ENCODE peak calls at places on chromosomes 2 and 18, in five cellular contexts. H, W, O, P and V are unnamed samples.
A peak's percentile ranks its signal among the peaks of the same experiment; 100 is the strongest.

GRCh38 chr2:191637182-191638078 is 40.5 kb upstream of the NABP1 start:
- DNase-seq in H (no peak), W (peak; percentile 72), O (peak; percentile 95), P (no peak), V (no peak)

GRCh38 chr2:113851640-113852039 is 38.2 kb upstream of the ACTR3 start:
- DNase-seq in H (no peak), W (no peak), O (no peak), P (no peak), V (no peak)

GRCh38 chr18:26089247-26090129 is 925 bp downstream of the SS18 start:
- DNase-seq in H (no peak), W (peak; percentile 71), O (peak; percentile 6), P (peak; percentile 10), V (no peak)

GRCh38 chr2:15316370-15316814 is 244.7 kb downstream of the NBAS start:
- DNase-seq in H (no peak), W (no peak), O (no peak), P (no peak), V (no peak)

GRCh38 chr2:119116411-119117295 is 41.9 kb downstream of the C1QL2 start:
- DNase-seq in H (no peak), W (no peak), O (no peak), P (no peak), V (no peak)

GRCh38 chr2:234880551-234881211 is 71.1 kb upstream of the SH3BP4 start:
- DNase-seq in H (no peak), W (no peak), O (peak; percentile 99), P (no peak), V (no peak)

GRCh38 chr2:3774336-3774735 is 71.0 kb downstream of the DCDC2C start:
- DNase-seq in H (no peak), W (no peak), O (no peak), P (no peak), V (no peak)

GRCh38 chr2:191799526-191799925 is 47.4 kb downstream of the CAVIN2 start:
- DNase-seq in H (no peak), W (no peak), O (no peak), P (no peak), V (no peak)

GRCh38 chr2:202375611-202376408 is at the start of gene BMPR2:
- DNase-seq in H (no peak), W (peak; percentile 88), O (peak; percentile 83), P (peak; percentile 93), V (peak; percentile 85)

GRCh38 chr2:227325824-227326195 is 759 bp downstream of the MFF start:
- DNase-seq in H (no peak), W (peak; percentile 48), O (peak; percentile 21), P (peak; percentile 56), V (peak; percentile 50)

GRCh38 chr18:79570266-79571201 is 109.1 kb upstream of the CTDP1 start:
- DNase-seq in H (no peak), W (no peak), O (no peak), P (no peak), V (no peak)

GRCh38 chr2:239275871-239276812 is 124.7 kb downstream of the HDAC4 start:
- DNase-seq in H (no peak), W (peak; percentile 43), O (no peak), P (peak; percentile 90), V (no peak)

GRCh38 chr2:179543361-179543901 is 278.8 kb upstream of the SESTD1 start:
- DNase-seq in H (no peak), W (no peak), O (peak; percentile 100), P (no peak), V (no peak)

GRCh38 chr2:38416296-38417036 is 39.4 kb upstream of the ATL2 start:
- DNase-seq in H (no peak), W (no peak), O (no peak), P (no peak), V (no peak)

GRCh38 chr18:8658858-8659485 is 46.4 kb upstream of the MTCL1 start:
- DNase-seq in H (no peak), W (no peak), O (no peak), P (no peak), V (no peak)

GRCh38 chr18:8660316-8660715 is 45.0 kb upstream of the MTCL1 start:
- DNase-seq in H (no peak), W (no peak), O (no peak), P (no peak), V (no peak)

GRCh38 chr18:8659609-8660242 is 45.6 kb upstream of the MTCL1 start:
- DNase-seq in H (no peak), W (peak; percentile 53), O (no peak), P (no peak), V (no peak)

GRCh38 chr18:8662574-8663255 is 42.6 kb upstream of the MTCL1 start:
- DNase-seq in H (no peak), W (no peak), O (no peak), P (no peak), V (no peak)

GRCh38 chr18:8661754-8662573 is 43.4 kb upstream of the MTCL1 start:
- DNase-seq in H (no peak), W (peak; percentile 38), O (no peak), P (peak; percentile 60), V (peak; percentile 14)
- TF ChIP-seq FOXM1 in H (no peak), W (no peak), O (no peak), P (no peak), V (no peak)

GRCh38 chr2:96354492-96354891 is 18.9 kb downstream of the NCAPH start:
- DNase-seq in H (no peak), W (no peak), O (no peak), P (no peak), V (no peak)

GRCh38 chr2:96359866-96360265 is 24.3 kb downstream of the NCAPH start:
- DNase-seq in H (no peak), W (no peak), O (no peak), P (no peak), V (no peak)

GRCh38 chr2:96356889-96357288 is 21.3 kb downstream of the NCAPH start:
- DNase-seq in H (no peak), W (no peak), O (no peak), P (no peak), V (no peak)

GRCh38 chr2:96361751-96362150 is 26.2 kb downstream of the NCAPH start:
- DNase-seq in H (no peak), W (no peak), O (no peak), P (no peak), V (no peak)

GRCh38 chr2:96359310-96359709 is 23.7 kb downstream of the NCAPH start:
- DNase-seq in H (no peak), W (no peak), O (no peak), P (peak; percentile 39), V (no peak)
- TF ChIP-seq FOXM1 in H (no peak), W (no peak), O (no peak), P (no peak), V (no peak)

DNA sequence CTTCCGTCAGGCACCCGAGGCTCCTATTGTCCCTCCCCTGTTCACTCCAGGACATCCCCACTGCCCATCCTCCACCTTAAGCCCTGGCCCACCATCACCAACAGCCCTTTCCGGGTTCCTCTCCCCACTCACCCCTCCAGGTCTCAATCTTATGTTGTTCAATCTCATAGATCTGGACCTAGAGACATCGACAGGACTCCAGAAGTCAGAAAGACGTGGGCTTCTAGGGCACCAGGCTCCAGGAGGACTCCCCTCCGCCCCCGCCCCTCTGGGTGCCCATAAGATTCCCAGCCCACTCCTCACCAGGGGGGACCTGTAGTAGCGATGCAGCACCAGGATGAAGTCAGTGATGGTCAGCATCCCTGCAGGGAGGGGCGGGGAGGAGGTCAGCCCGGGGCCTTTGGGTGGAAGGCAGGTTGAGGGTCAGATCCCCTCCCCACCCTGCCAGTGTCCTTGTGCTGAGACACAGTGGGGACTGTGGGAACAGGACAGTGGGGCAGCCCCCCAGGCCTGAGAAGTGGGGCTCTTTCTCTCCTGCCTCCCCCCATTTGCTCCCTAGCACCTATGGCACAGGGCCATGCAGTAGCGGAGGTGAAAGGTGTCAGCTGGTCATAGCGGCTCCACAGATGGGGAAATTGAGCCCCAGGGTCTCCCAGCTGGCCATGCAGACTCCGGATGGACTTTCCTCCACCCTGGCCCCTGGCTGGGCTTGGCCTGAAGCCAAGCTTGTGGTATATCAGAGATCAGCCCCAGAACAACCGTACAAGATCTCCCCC is 3.7 kb downstream of the PRKAG3 start:
- DNase-seq in H (no peak), W (no peak), O (no peak), P (peak; percentile 53), V (no peak)
- TF ChIP-seq FOXM1 in H (no peak), W (no peak), O (no peak), P (no peak), V (no peak)

GRCh38 chr2:158391876-158392275 is 64.7 kb downstream of the CCDC148 start:
- DNase-seq in H (no peak), W (peak; percentile 11), O (peak; percentile 23), P (no peak), V (no peak)
- TF ChIP-seq FOXM1 in H (no peak), W (no peak), O (no peak), P (no peak), V (no peak)

GRCh38 chr18:2994190-2994589 is 18.8 kb downstream of the LPIN2 start:
- DNase-seq in H (no peak), W (no peak), O (no peak), P (no peak), V (no peak)

GRCh38 chr18:2997429-2997828 is 15.5 kb downstream of the LPIN2 start:
- DNase-seq in H (no peak), W (no peak), O (no peak), P (no peak), V (no peak)

GRCh38 chr18:2997846-2998599 is 14.9 kb downstream of the LPIN2 start:
- DNase-seq in H (no peak), W (no peak), O (no peak), P (no peak), V (no peak)

GRCh38 chr18:2992995-2993877 is 19.7 kb downstream of the LPIN2 start:
- DNase-seq in H (no peak), W (no peak), O (no peak), P (no peak), V (no peak)

DNA sequence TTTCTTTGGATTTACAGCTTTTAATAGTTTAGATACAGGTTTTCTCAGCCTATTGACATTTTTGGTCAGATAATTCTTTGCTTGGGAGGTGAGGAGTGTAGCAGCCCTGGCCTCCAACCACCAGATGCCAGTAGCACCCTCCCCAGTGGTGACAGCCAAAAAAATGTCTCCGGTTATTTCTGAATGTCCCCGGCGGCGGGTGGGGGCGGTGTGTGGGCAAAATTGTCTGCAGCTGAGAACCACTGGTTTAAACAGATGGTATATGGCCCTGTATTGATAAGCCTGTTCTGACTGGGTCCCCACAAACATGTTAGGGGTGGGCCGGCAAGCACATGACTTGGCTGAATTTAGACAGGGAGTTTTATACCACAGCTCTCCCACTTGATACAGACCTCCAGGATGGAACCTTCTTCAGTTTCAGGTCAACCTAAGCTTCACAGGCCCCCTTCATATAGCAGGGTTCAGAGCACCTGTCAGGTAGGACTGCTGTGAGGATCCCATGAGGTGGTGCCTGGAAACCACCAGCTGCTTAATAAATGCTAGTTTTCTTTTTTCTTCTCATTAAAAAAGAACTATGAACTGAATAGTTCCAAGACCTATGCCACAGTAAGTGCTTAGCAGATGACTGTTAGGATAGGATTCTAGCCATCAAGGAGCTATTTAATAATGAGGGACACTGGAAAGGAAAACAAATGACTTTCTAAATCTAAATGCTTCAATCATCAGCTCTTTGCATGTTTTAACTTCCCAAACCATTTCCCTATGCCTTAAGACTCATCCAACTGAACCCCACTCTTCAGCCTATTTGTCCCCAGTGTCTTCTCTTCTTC is 18.1 kb downstream of the LPIN2 start:
- DNase-seq in H (no peak), W (peak; percentile 92), O (no peak), P (no peak), V (no peak)
- TF ChIP-seq FOXM1 in H (peak; percentile 56), W (peak; percentile 68), O (no peak), P (no peak), V (no peak)